ENCODE peak calls at places on chromosomes 16 and 17, in six cellular contexts. N is anterior cingulate cortex; V is stimulated activated effector memory CD8-positive, alpha-beta T cell treated with anti-CD3 and anti-CD28 coated beads, Interleukin-12 subunit alpha, Interleukin-12 subunit beta, amount 100 ng/mL, for 72 hours; P is T-helper 17 cell; D is stimulated activated CD4-positive, alpha-beta T cell treated with anti-CD3 and anti-CD28 coated beads, Interleukin-1b, Interleukin-23, amount 100 ng/mL, for 1 hour; G is HT1080. K is an unnamed sample.

GRCh38 chr17:51445934-51446333 is 185.6 kb downstream of the UTP18 start:
- DNase-seq in P (no peak), G (no peak), V (no peak), D (no peak), N (no peak), K (no peak)

GRCh38 chr16:70553645-70554044 is 30.0 kb downstream of the SF3B3 start:
- DNase-seq in D (no peak), P (no peak), V (no peak), G (no peak), N (no peak), K (no peak)

GRCh38 chr17:78915872-78916632 is 9.1 kb downstream of the TIMP2 start:
- DNase-seq in V (no peak), P (no peak), G (peak; percentile 84), N (no peak), D (no peak), K (no peak)

GRCh38 chr16:28280881-28281836 is 11.2 kb upstream of the SBK1 start:
- DNase-seq in D (no peak), G (no peak), V (no peak), P (no peak), N (no peak), K (no peak)

GRCh38 chr16:11597268-11597690 is 10.6 kb upstream of the LITAF start:
- DNase-seq in P (no peak), N (no peak), D (no peak), G (no peak), V (no peak), K (no peak)

GRCh38 chr16:30565526-30565925 is 6.0 kb downstream of the ZNF688 start:
- DNase-seq in N (no peak), V (no peak), P (no peak), G (no peak), D (no peak), K (no peak)

GRCh38 chr16:27721548-27722265 is 171.8 kb downstream of the KATNIP start:
- DNase-seq in V (no peak), P (no peak), D (no peak), G (no peak), N (no peak), K (no peak)

GRCh38 chr17:73552300-73553088 is 91.8 kb downstream of the SDK2 start:
- DNase-seq in G (no peak), D (no peak), V (no peak), P (no peak), N (no peak), K (no peak)

GRCh38 chr16:46822270-46822669 is 8.7 kb downstream of the C16orf87 start:
- DNase-seq in V (no peak), D (no peak), N (no peak), G (peak; percentile 15), P (no peak), K (no peak)

GRCh38 chr16:55491691-55492090 is 12.7 kb downstream of the MMP2 start:
- DNase-seq in P (no peak), V (no peak), G (no peak), D (no peak), N (no peak), K (no peak)

GRCh38 chr16:68344252-68344651 is 33.4 kb downstream of the PRMT7 start:
- DNase-seq in D (no peak), N (no peak), P (no peak), V (no peak), G (no peak), K (no peak)

GRCh38 chr17:33436321-33436720 is 143.2 kb upstream of the ASIC2 start:
- DNase-seq in N (no peak), V (no peak), P (no peak), D (no peak), G (peak; percentile 42), K (no peak)

GRCh38 chr17:83124871-83125514 is 45.6 kb downstream of the METRNL start:
- DNase-seq in P (peak; percentile 11), N (no peak), G (no peak), V (no peak), D (no peak), K (no peak)

GRCh38 chr16:4914528-4915225 is 22.3 kb downstream of the PPL start:
- DNase-seq in G (no peak), D (no peak), V (no peak), P (no peak), N (no peak), K (no peak)

GRCh38 chr16:2194852-2195315 is 1.5 kb downstream of the CASKIN1 start:
- DNase-seq in N (no peak), P (peak; percentile 23), V (no peak), D (no peak), G (peak; percentile 67), K (peak; percentile 8)

GRCh38 chr16:88306860-88307545 is 75.8 kb upstream of the ZNF469 start:
- DNase-seq in N (no peak), G (peak; percentile 78), P (no peak), D (no peak), V (no peak), K (no peak)

GRCh38 chr16:76371441-76371840 is 94.2 kb downstream of the CNTNAP4 start:
- DNase-seq in D (no peak), P (no peak), N (no peak), V (no peak), G (no peak), K (no peak)

GRCh38 chr17:69246726-69247375 is 18.2 kb upstream of the ABCA10 start:
- DNase-seq in P (no peak), N (no peak), V (no peak), G (peak; percentile 36), D (no peak), K (no peak)

GRCh38 chr16:58034128-58034685 is 8.7 kb downstream of the MMP15 start:
- DNase-seq in G (no peak), V (no peak), P (no peak), D (no peak), N (no peak), K (no peak)

GRCh38 chr17:49634487-49634865 is 43.4 kb downstream of the SPOP start:
- DNase-seq in P (no peak), V (no peak), N (no peak), G (no peak), D (no peak), K (no peak)

GRCh38 chr17:15264542-15264941 is 584 bp downstream of the PMP22 start:
- DNase-seq in V (no peak), N (no peak), D (no peak), G (no peak), P (no peak), K (no peak)

GRCh38 chr16:6377956-6378355 is 954.7 kb upstream of the RBFOX1 start:
- DNase-seq in V (no peak), P (no peak), N (no peak), G (no peak), D (no peak), K (no peak)

GRCh38 chr17:1344521-1344920 is 55.5 kb downstream of the YWHAE start:
- DNase-seq in G (no peak), P (no peak), D (no peak), V (no peak), N (no peak), K (no peak)

GRCh38 chr16:72833491-72833890 is 214.4 kb downstream of the ZFHX3 start:
- DNase-seq in N (no peak), G (no peak), D (no peak), V (no peak), P (no peak), K (no peak)

GRCh38 chr17:29045734-29046133 is 2.8 kb downstream of the PIPOX start:
- DNase-seq in D (no peak), P (no peak), N (no peak), G (no peak), V (no peak), K (no peak)

GRCh38 chr16:31409433-31409832 is 16.3 kb downstream of the ITGAD start:
- DNase-seq in G (peak; percentile 71), D (no peak), P (no peak), V (no peak), N (no peak), K (no peak)

GRCh38 chr16:12613131-12613991 is 190.3 kb downstream of the CPPED1 start:
- DNase-seq in G (peak; percentile 98), D (no peak), N (no peak), V (no peak), P (no peak), K (no peak)

GRCh38 chr16:25027281-25027680 is 12.1 kb upstream of the ARHGAP17 start:
- DNase-seq in D (no peak), P (no peak), G (no peak), N (no peak), V (no peak), K (no peak)

GRCh38 chr17:63349478-63350000 is 96.6 kb downstream of the CYB561 start:
- DNase-seq in G (no peak), N (no peak), D (no peak), V (no peak), P (no peak), K (no peak)

GRCh38 chr17:2034806-2035548 is 5.0 kb downstream of the DPH1 start:
- DNase-seq in P (no peak), N (no peak), G (peak; percentile 50), V (no peak), D (no peak), K (no peak)

GRCh38 chr17:62968445-62968923 is 2.4 kb downstream of the TANC2 start:
- DNase-seq in G (peak; percentile 87), V (peak; percentile 57), P (no peak), D (peak; percentile 16), N (no peak), K (peak; percentile 29)

GRCh38 chr17:29622337-29623282 is at the start of gene CORO6:
- DNase-seq in V (peak; percentile 77), N (no peak), D (no peak), G (no peak), P (peak; percentile 68), K (peak; percentile 71)

K was measured in effector CD8-positive, alpha-beta T cell.